ENCODE peak calls at places on chromosomes 5 and 9, in four cellular contexts. L, J, F and R are unnamed samples.

GRCh38 chr5:135456238-135457099 is 4.3 kb upstream of the TIFAB start:
- DNase-seq in L (no peak), J (no peak), F (no peak), R (peak; percentile 77)

GRCh38 chr5:35876922-35877321 is 20.2 kb downstream of the IL7R start:
- DNase-seq in L (no peak), J (no peak), F (no peak), R (no peak)

GRCh38 chr5:80870442-80870841 is 89.7 kb upstream of the RASGRF2 start:
- DNase-seq in L (no peak), J (no peak), F (no peak), R (no peak)

GRCh38 chr5:73907164-73907563 is 281.2 kb downstream of the ARHGEF28 start:
- DNase-seq in L (no peak), J (no peak), F (no peak), R (no peak)

GRCh38 chr9:115973241-115973640 is 180.3 kb upstream of the PAPPA start:
- DNase-seq in L (no peak), J (no peak), F (no peak), R (no peak)

GRCh38 chr9:15513335-15513734 is 2.6 kb upstream of the PSIP1 start:
- DNase-seq in L (no peak), J (no peak), F (no peak), R (no peak)

GRCh38 chr9:69891696-69892095 is 71.1 kb downstream of the CFAP95 start:
- DNase-seq in L (no peak), J (no peak), F (no peak), R (no peak)

GRCh38 chr5:56496581-56497063 is 263.5 kb upstream of the ANKRD55 start:
- DNase-seq in L (no peak), J (no peak), F (no peak), R (no peak)

GRCh38 chr9:16337322-16338029 is 533.0 kb downstream of the BNC2 start:
- DNase-seq in L (no peak), J (no peak), F (no peak), R (no peak)

GRCh38 chr5:110512266-110512665 is 214.2 kb downstream of the TMEM232 start:
- DNase-seq in L (no peak), J (no peak), F (no peak), R (no peak)

GRCh38 chr9:133518193-133518592 is 6.6 kb downstream of the MYMK start:
- DNase-seq in L (no peak), J (no peak), F (no peak), R (no peak)

GRCh38 chr9:76490249-76490990 is 31.4 kb downstream of the GCNT1 start:
- DNase-seq in L (no peak), J (no peak), F (no peak), R (no peak)

GRCh38 chr9:125343518-125344284 is 82.1 kb downstream of the GAPVD1 start:
- DNase-seq in L (no peak), J (no peak), F (no peak), R (no peak)

GRCh38 chr5:41661221-41661620 is 150.8 kb upstream of the PLCXD3 start:
- DNase-seq in L (no peak), J (no peak), F (no peak), R (no peak)